ENCODE peak calls at places on chromosomes 16 and 17, in four cellular contexts. F is cardiac muscle cell, T is sigmoid colon, X is lower lobe of right lung. V is an unnamed sample.

GRCh38 chr17:30950669-30951399 is 20.0 kb upstream of the RNF135 start:
- DNase-seq in X (peak; percentile 77), T (peak; percentile 87), F (peak; percentile 93), V (no peak)

GRCh38 chr16:89442990-89443726 is 47.2 kb downstream of the ANKRD11 start:
- DNase-seq in T (peak; percentile 77), F (peak; percentile 70), X (no peak), V (no peak)

GRCh38 chr17:7223375-7223774 is 3.6 kb downstream of the ACADVL start:
- DNase-seq in X (no peak), T (no peak), F (no peak), V (no peak)

GRCh38 chr16:65315004-65315398 is 193.1 kb upstream of the CDH11 start:
- DNase-seq in F (peak; percentile 66), X (no peak), T (peak; percentile 74), V (no peak)

GRCh38 chr16:24819462-24820040 is 26.2 kb upstream of the SLC5A11 start:
- DNase-seq in X (no peak), T (no peak), F (peak; percentile 21), V (no peak)

GRCh38 chr16:50050802-50051201 is 15.0 kb upstream of the HEATR3 start:
- DNase-seq in T (no peak), F (no peak), X (no peak), V (no peak)

GRCh38 chr17:62767997-62768396 is 40.1 kb downstream of the MARCHF10 start:
- DNase-seq in F (no peak), T (no peak), X (no peak), V (no peak)

GRCh38 chr17:39687546-39688474 is at the start of gene PGAP3:
- DNase-seq in F (peak; percentile 92), T (peak; percentile 92), X (peak; percentile 91), V (peak; percentile 95)

GRCh38 chr17:36849871-36850348 is 87.4 kb upstream of the LHX1 start:
- DNase-seq in X (no peak), T (no peak), F (peak; percentile 72), V (peak; percentile 68)

GRCh38 chr17:43570518-43570928 is 24.4 kb upstream of the ETV4 start:
- DNase-seq in X (no peak), F (no peak), T (no peak), V (peak; percentile 23)

GRCh38 chr16:84177740-84178070 is 9.2 kb downstream of the TAF1C start:
- DNase-seq in T (no peak), F (peak; percentile 39), X (no peak), V (no peak)

GRCh38 chr16:10782628-10783027 is 36.0 kb downstream of the TVP23A start:
- DNase-seq in T (no peak), F (no peak), X (no peak), V (no peak)

GRCh38 chr16:9060225-9060624 is 31.2 kb upstream of the HAPSTR1 start:
- DNase-seq in T (no peak), X (no peak), F (no peak), V (no peak)

GRCh38 chr16:2472885-2473284 is 1.8 kb downstream of the NTN3 start:
- DNase-seq in T (no peak), F (no peak), X (no peak), V (no peak)
- H3K27ac ChIP-seq in T (no peak overlapping the region), F (no peak overlapping the region), X (no peak overlapping the region), V (no peak overlapping the region)

GRCh38 chr16:3285131-3285530 is 1.8 kb downstream of the ZNF263 start:
- DNase-seq in T (no peak), X (no peak), F (no peak), V (no peak)

GRCh38 chr16:3295209-3295608 is 10.0 kb downstream of the TIGD7 start:
- DNase-seq in X (no peak), T (no peak), F (no peak), V (no peak)

GRCh38 chr16:3292604-3293003 is 9.3 kb downstream of the ZNF263 start:
- DNase-seq in X (no peak), F (no peak), T (no peak), V (no peak)

GRCh38 chr16:3295783-3296182 is 9.4 kb downstream of the TIGD7 start:
- DNase-seq in F (no peak), X (no peak), T (no peak), V (no peak)

DNA sequence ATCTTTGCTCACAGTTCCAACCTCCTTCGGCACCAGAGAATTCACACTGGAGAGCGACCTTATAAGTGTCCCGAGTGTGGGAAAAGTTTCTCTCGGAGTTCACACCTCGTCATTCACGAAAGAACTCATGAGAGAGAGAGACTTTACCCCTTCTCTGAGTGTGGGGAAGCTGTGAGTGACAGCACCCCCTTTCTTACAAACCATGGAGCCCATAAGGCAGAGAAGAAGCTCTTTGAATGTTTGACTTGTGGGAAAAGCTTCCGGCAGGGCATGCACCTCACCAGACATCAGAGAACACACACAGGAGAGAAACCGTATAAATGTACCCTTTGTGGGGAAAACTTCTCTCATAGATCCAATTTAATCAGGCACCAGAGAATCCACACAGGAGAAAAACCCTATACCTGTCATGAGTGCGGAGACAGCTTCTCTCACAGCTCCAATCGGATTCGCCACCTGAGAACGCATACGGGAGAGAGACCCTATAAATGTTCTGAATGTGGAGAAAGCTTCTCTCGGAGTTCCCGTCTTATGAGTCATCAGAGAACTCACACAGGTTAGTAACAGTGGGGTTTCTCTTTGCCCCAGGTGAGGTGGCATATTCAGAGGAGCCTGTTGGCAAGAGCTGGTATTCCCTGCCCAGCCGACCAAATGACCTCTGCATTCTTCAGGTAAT is 6.8 kb downstream of the ZNF263 start:
- DNase-seq in X (no peak), F (no peak), T (no peak), V (peak; percentile 18)
- H3K9me3 ChIP-seq in X (peaks cover 87% of the 10 kb centered on the region), F (no peaks in the 10 kb centered on the region), T (peaks cover 53% of the 10 kb centered on the region), V (peaks cover 54% of the 10 kb centered on the region)

DNA sequence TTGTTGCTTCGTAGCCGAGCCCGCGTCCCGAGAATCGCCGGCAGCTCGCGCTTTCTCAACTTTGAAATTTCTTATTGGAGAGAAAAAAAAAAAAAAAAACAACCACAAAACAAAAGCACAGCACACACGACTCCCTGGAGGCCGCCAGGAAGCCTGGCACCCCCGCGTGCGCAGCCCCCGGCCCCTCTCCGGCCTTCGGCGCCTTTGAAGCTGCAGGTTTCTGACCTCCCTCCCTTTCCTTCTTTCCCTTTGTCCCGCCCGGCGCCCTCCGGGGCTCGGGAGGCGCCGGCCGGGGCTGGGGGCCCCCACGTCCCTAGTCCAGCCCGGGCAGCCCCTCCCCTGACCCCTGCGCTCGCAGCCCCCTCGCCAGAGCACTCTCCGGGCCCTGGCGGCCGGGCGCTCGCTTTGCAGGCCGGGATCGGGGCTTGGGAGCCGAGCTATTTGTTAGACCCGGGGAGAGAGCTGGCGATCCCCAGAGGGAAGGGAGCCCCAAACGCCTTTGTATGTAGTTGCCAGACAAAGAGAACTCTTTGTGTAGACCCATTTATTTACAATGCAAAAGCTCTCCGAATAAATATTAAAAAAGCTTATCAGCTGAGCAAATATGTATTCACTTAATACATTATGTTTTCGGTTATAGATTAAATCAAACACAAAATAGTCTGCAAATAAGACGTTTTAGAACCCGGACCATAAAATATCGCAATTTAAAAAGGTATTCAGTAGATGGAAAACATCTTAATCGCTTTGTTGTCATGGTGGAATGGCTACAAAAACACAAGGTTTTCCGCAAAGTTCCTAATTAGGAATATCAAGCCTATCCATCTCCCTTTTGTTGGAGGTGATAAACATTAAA is 2.3 kb downstream of the BAHCC1 start:
- DNase-seq in T (no peak), F (peak; percentile 74), X (no peak), V (peak; percentile 78)
- H3K27ac ChIP-seq in T (peak overlapping the region; percentile 93), F (peak overlapping the region; percentile 78), X (peak overlapping the region; percentile 98), V (peak overlapping the region; percentile 82)

GRCh38 chr17:70271672-70272071 is 102.3 kb downstream of the KCNJ2 start:
- DNase-seq in X (no peak), T (no peak), F (no peak), V (no peak)
- H3K9me3 ChIP-seq in X (no peaks in the 10 kb centered on the region), T (no peaks in the 10 kb centered on the region), F (no peaks in the 10 kb centered on the region), V (no peaks in the 10 kb centered on the region)

DNA sequence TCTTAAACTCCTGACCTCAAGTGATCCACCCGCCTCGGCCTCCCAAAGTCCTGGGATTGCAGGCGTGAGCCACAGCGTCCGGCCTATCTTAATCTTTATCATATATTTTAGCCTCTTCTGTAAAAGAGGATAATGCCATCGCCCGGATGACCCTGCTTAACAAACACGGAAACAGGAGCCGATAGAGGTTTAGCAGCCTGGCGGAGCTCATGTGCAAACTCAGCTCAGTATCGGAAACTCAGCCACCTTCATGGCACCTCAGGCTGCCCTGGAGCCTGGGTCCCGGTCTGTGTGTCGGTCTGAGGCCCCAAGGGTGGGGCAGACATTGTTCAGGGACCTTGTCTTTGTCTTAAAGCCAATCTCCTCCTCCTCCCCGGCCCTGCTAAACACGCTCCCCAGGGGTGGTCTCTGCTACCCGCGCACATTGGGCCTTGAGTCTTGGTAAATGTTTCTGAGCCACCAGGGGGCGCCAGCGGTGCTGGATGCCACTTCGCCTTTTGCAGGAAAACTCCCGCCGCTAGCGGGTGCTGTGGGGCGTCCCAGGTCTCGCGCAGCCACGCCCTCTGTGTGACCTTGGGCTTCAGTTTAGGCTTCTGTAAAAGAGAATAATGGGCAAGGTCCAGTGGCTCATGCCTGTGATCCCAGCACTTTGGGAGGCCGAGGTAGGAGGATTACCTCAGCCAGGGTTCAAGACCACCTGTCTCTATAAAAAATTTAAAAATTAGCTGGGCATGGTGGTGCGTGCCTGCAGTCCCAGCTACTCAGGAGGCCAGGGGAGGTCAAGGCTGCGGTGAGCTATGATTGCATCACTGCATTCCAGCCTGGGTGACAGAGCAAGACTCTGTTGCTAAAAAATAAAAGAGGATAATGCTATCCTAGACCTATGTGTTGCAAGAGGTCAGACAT is 2.7 kb downstream of the CETP start:
- DNase-seq in T (peak; percentile 82), X (peak; percentile 95), F (peak; percentile 89), V (peak; percentile 72)
- H3K27ac ChIP-seq in T (no peak overlapping the region), X (peak overlapping the region; percentile 14), F (no peak overlapping the region), V (peak overlapping the region; percentile 26)

GRCh38 chr16:35463358-35463757 is 2003.9 kb downstream of the TP53TG3F start:
- DNase-seq in X (no peak), F (no peak), T (no peak), V (no peak)
- H3K9me3 ChIP-seq in X (no peaks in the 10 kb centered on the region), F (no peaks in the 10 kb centered on the region), T (no peaks in the 10 kb centered on the region), V (peaks cover 9% of the 10 kb centered on the region)

GRCh38 chr17:1055231-1055630 is 58.3 kb downstream of the TIMM22 start:
- DNase-seq in X (peak; percentile 20), F (no peak), T (no peak), V (no peak)

GRCh38 chr17:1054656-1055055 is 57.7 kb downstream of the TIMM22 start:
- DNase-seq in F (no peak), X (peak; percentile 23), T (no peak), V (no peak)

GRCh38 chr17:1056761-1057160 is 59.8 kb downstream of the TIMM22 start:
- DNase-seq in X (peak; percentile 42), F (no peak), T (no peak), V (no peak)

GRCh38 chr17:1053661-1054360 is 56.9 kb downstream of the TIMM22 start:
- DNase-seq in T (no peak), X (peak; percentile 37), F (no peak), V (no peak)

GRCh38 chr17:1055751-1056645 is 59.1 kb downstream of the TIMM22 start:
- DNase-seq in F (peak; percentile 66), X (peak; percentile 65), T (peak; percentile 85), V (peak; percentile 31)
- H3K27ac ChIP-seq in F (peak overlapping the region; percentile 0), X (no peak overlapping the region), T (peak overlapping the region; percentile 16), V (no peak overlapping the region)